ENCODE peak calls at places on chromosome 11, in seven cellular contexts. D is AG10803, S is AG08396, R is neuronal stem cell, G is ovary, K is posterior vena cava, H is left cardiac atrium. T is an unnamed sample.

GRCh38 chr11:69702239-69702668 is 1.6 kb downstream of the FGF19 start:
- DNase-seq in D (no peak), S (no peak), R (no peak), G (no peak), K (peak), H (no peak), T (no peak)

GRCh38 chr11:28657378-28658030 is 549.3 kb downstream of the METTL15 start:
- DNase-seq in D (no peak), S (no peak), R (no peak), G (no peak), K (no peak), H (no peak), T (no peak)

GRCh38 chr11:6362868-6363678 is 27.2 kb upstream of the SMPD1 start:
- DNase-seq in D (peak), S (peak), R (peak), G (peak), K (peak), H (peak), T (peak)

GRCh38 chr11:31340903-31341572 is 28.5 kb downstream of the DCDC1 start:
- DNase-seq in D (peak), S (peak), R (no peak), G (no peak), K (no peak), H (no peak), T (no peak)

GRCh38 chr11:119471329-119471728 is 48.4 kb upstream of the THY1 start:
- DNase-seq in D (no peak), S (no peak), R (no peak), G (no peak), K (no peak), H (no peak), T (no peak)

GRCh38 chr11:30316237-30316636 is 6.7 kb upstream of the ARL14EP start:
- DNase-seq in D (no peak), S (no peak), R (no peak), G (no peak), K (no peak), H (no peak), T (no peak)

GRCh38 chr11:71481101-71481960 is 28.3 kb downstream of the NADSYN1 start:
- DNase-seq in D (no peak), S (no peak), R (no peak), G (no peak), K (no peak), H (peak), T (no peak)

GRCh38 chr11:1060885-1061616 is 13.6 kb upstream of the MUC2 start:
- DNase-seq in D (peak), S (peak), R (no peak), G (no peak), K (peak), H (peak), T (no peak)